ENCODE peak calls at places on chromosomes 4 and X, in nine cellular contexts. H is GOT3, W is NCI-H748 treated with DMSO at 0.1 percent for 48 hours, D is BJ, I is uterus, P is adipocyte, E is A172, Q is psoas muscle, B is AG09309. K is an unnamed sample.

GRCh38 chr4:94544811-94545210 is 93.1 kb downstream of the PDLIM5 start:
- DNase-seq in H (no peak), W (no peak), D (no peak), I (no peak), P (no peak), E (no peak), Q (no peak), B (no peak), K (peak)

GRCh38 chr4:154529737-154530136 is 20.5 kb downstream of the PLRG1 start:
- DNase-seq in H (no peak), W (no peak), D (no peak), I (no peak), P (no peak), E (no peak), Q (no peak), B (no peak), K (no peak)

GRCh38 chrX:130079824-130080406 is 30.4 kb downstream of the ELF4 start:
- DNase-seq in H (no peak), W (peak), D (peak), I (peak), P (peak), E (peak), Q (peak), B (peak), K (peak)

GRCh38 chr4:87092389-87093141 is 127.9 kb downstream of the KLHL8 start:
- DNase-seq in H (no peak), W (no peak), D (no peak), I (peak), P (peak), E (peak), Q (peak), B (peak), K (peak)

GRCh38 chrX:116801943-116802342 is 339.2 kb upstream of the CT83 start:
- DNase-seq in H (no peak), W (no peak), D (no peak), I (no peak), P (no peak), E (no peak), Q (no peak), B (no peak), K (no peak)

GRCh38 chr4:101960431-101960830 is 169.9 kb downstream of the BANK1 start:
- DNase-seq in H (no peak), W (no peak), D (no peak), I (no peak), P (no peak), E (no peak), Q (no peak), B (no peak), K (no peak)

GRCh38 chr4:93749351-93749761 is 79.2 kb upstream of the ATOH1 start:
- DNase-seq in H (no peak), W (no peak), D (no peak), I (no peak), P (no peak), E (no peak), Q (no peak), B (no peak), K (no peak)

GRCh38 chr4:2465032-2465431 is 3.9 kb upstream of the RNF4 start:
- DNase-seq in H (no peak), W (no peak), D (no peak), I (no peak), P (no peak), E (no peak), Q (no peak), B (no peak), K (no peak)

GRCh38 chr4:156941940-156942548 is 29.6 kb downstream of the PDGFC start:
- DNase-seq in H (no peak), W (peak), D (no peak), I (peak), P (peak), E (peak), Q (no peak), B (peak), K (peak)

GRCh38 chrX:103626855-103627254 is 1.9 kb upstream of the TCEAL1 start:
- DNase-seq in H (no peak), W (no peak), D (no peak), I (no peak), P (no peak), E (no peak), Q (no peak), B (no peak), K (peak)

GRCh38 chr4:5635826-5636196 is 72.5 kb downstream of the EVC2 start:
- DNase-seq in H (no peak), W (no peak), D (peak), I (no peak), P (peak), E (peak), Q (no peak), B (peak), K (peak)

GRCh38 chr4:144711685-144712456 is 65.9 kb downstream of the HHIP start:
- DNase-seq in H (no peak), W (no peak), D (no peak), I (no peak), P (no peak), E (no peak), Q (no peak), B (no peak), K (no peak)

GRCh38 chr4:106266201-106266600 is 49.8 kb downstream of the TBCK start:
- DNase-seq in H (no peak), W (peak), D (peak), I (no peak), P (peak), E (peak), Q (no peak), B (peak), K (peak)

GRCh38 chr4:154973636-154974035 is 192.6 kb downstream of the RBM46 start:
- DNase-seq in H (no peak), W (no peak), D (no peak), I (no peak), P (no peak), E (no peak), Q (no peak), B (no peak), K (no peak)

GRCh38 chr4:1384675-1385372 is 21.4 kb downstream of the NKX1-1 start:
- DNase-seq in H (no peak), W (no peak), D (no peak), I (no peak), P (no peak), E (no peak), Q (no peak), B (no peak), K (no peak)

GRCh38 chr4:113355550-113356371 is 306.3 kb downstream of the ANK2 start:
- DNase-seq in H (peak), W (no peak), D (no peak), I (peak), P (peak), E (peak), Q (no peak), B (peak), K (peak)

GRCh38 chr4:169791527-169792156 is 33.9 kb upstream of the HPF1 start:
- DNase-seq in H (no peak), W (peak), D (no peak), I (peak), P (peak), E (peak), Q (peak), B (no peak), K (peak)

GRCh38 chr4:188484256-188484655 is 345.0 kb downstream of the TRIML1 start:
- DNase-seq in H (no peak), W (no peak), D (no peak), I (no peak), P (no peak), E (no peak), Q (no peak), B (no peak), K (no peak)

GRCh38 chr4:24589448-24589847 is 5.1 kb upstream of the DHX15 start:
- DNase-seq in H (no peak), W (no peak), D (no peak), I (no peak), P (no peak), E (no peak), Q (no peak), B (no peak), K (no peak)

GRCh38 chrX:48709522-48710117 is 13.1 kb downstream of the SUV39H1 start:
- DNase-seq in H (no peak), W (no peak), D (no peak), I (no peak), P (no peak), E (no peak), Q (no peak), B (no peak), K (no peak)

GRCh38 chr4:124873361-124874171 is 161.0 kb upstream of the ANKRD50 start:
- DNase-seq in H (no peak), W (no peak), D (no peak), I (no peak), P (no peak), E (no peak), Q (no peak), B (no peak), K (no peak)

GRCh38 chrX:568341-568740 is 62.2 kb upstream of the SHOX start:
- DNase-seq in H (no peak), W (no peak), D (no peak), I (no peak), P (no peak), E (no peak), Q (no peak), B (no peak), K (no peak)

GRCh38 chrX:38452603-38453002 is 100.2 kb downstream of the OTC start:
- DNase-seq in H (no peak), W (peak), D (no peak), I (no peak), P (no peak), E (no peak), Q (no peak), B (no peak), K (no peak)

GRCh38 chr4:82519776-82520175 is 42.0 kb downstream of the TMEM150C start:
- DNase-seq in H (no peak), W (no peak), D (no peak), I (no peak), P (no peak), E (no peak), Q (no peak), B (peak), K (no peak)

GRCh38 chr4:119726505-119726904 is 97.9 kb upstream of the PDE5A start:
- DNase-seq in H (no peak), W (no peak), D (no peak), I (no peak), P (peak), E (peak), Q (no peak), B (no peak), K (no peak)

GRCh38 chrX:107483976-107484726 is 34.7 kb downstream of the FRMPD3 start:
- DNase-seq in H (no peak), W (no peak), D (no peak), I (peak), P (no peak), E (peak), Q (peak), B (no peak), K (peak)

GRCh38 chrX:32408389-32408788 is 803.0 kb downstream of the DMD start:
- DNase-seq in H (no peak), W (no peak), D (no peak), I (no peak), P (no peak), E (peak), Q (no peak), B (no peak), K (no peak)

GRCh38 chr4:184645904-184646610 is 3.2 kb downstream of the CASP3 start:
- DNase-seq in H (no peak), W (no peak), D (no peak), I (no peak), P (no peak), E (no peak), Q (no peak), B (no peak), K (no peak)

GRCh38 chr4:587671-588350 is 11.7 kb upstream of the TMEM271 start:
- DNase-seq in H (no peak), W (no peak), D (no peak), I (no peak), P (no peak), E (no peak), Q (no peak), B (no peak), K (no peak)

GRCh38 chr4:56910172-56910967 is 2.7 kb downstream of the REST start:
- DNase-seq in H (no peak), W (no peak), D (no peak), I (no peak), P (peak), E (no peak), Q (no peak), B (no peak), K (no peak)

GRCh38 chrX:1451251-1451675 is 1.4 kb downstream of the ASMTL start:
- DNase-seq in H (no peak), W (no peak), D (no peak), I (no peak), P (no peak), E (no peak), Q (no peak), B (no peak), K (no peak)

K was measured in HCEC 1CT.